ENCODE peak calls at places on chromosomes 1 and 21, in six cellular contexts. O, P, L, I, X and R are unnamed samples. For H3K4me1 and H3K9me3, the result is how much of the 10 kb centered on the place peaks cover.

GRCh38 chr1:231856894-231857293 is 230.3 kb downstream of the DISC1 start:
- DNase-seq in P (no peak), L (no peak), X (no peak), I (no peak), O (no peak), R (no peak)

GRCh38 chr1:180544050-180544449 is 14.7 kb upstream of the OVAAL start:
- DNase-seq in O (no peak), P (no peak), X (no peak), L (no peak), I (no peak), R (no peak)

GRCh38 chr1:223873044-223873443 is 27.3 kb upstream of the TP53BP2 start:
- DNase-seq in L (no peak), I (no peak), X (no peak), P (no peak), O (no peak), R (no peak)

GRCh38 chr1:6906783-6907182 is 121.5 kb downstream of the CAMTA1 start:
- DNase-seq in I (no peak), O (no peak), L (no peak), X (no peak), P (no peak), R (no peak)

GRCh38 chr1:74205236-74205635 is 7.2 kb downstream of the FPGT start:
- DNase-seq in X (no peak), O (no peak), L (no peak), I (no peak), P (no peak), R (no peak)

GRCh38 chr1:105087496-105087895 is 1337.8 kb downstream of the AMY1C start:
- DNase-seq in O (no peak), X (peak), I (no peak), P (no peak), L (no peak), R (no peak)

GRCh38 chr1:180912211-180912800 is 391 bp upstream of the KIAA1614 start:
- DNase-seq in O (no peak), P (no peak), I (peak), X (no peak), L (no peak), R (no peak)

GRCh38 chr1:114510235-114511047 is 562 bp downstream of the TRIM33 start:
- DNase-seq in I (no peak), X (peak), O (peak), L (peak), P (peak), R (peak)

GRCh38 chr1:24643362-24644346 is 552 bp downstream of the SRRM1 start:
- DNase-seq in L (no peak), X (no peak), O (peak), P (no peak), I (no peak), R (no peak)

GRCh38 chr1:109279615-109280278 is 3.2 kb downstream of the PSRC1 start:
- DNase-seq in X (no peak), L (no peak), P (no peak), O (no peak), I (no peak), R (no peak)

GRCh38 chr21:40936151-40936550 is 89.2 kb upstream of the DSCAM start:
- DNase-seq in L (no peak), O (no peak), I (no peak), P (no peak), X (no peak), R (no peak)

GRCh38 chr1:114512595-114513280 is 1.7 kb upstream of the TRIM33 start:
- DNase-seq in X (no peak), L (no peak), P (no peak), O (no peak), I (no peak), R (no peak)

GRCh38 chr1:102002057-102002456 is 5.3 kb upstream of the OLFM3 start:
- DNase-seq in P (no peak), X (no peak), O (no peak), I (no peak), L (no peak), R (no peak)

GRCh38 chr21:17660449-17660848 is 47.7 kb upstream of the BTG3 start:
- DNase-seq in L (no peak), X (peak), O (no peak), P (no peak), I (no peak), R (no peak)

GRCh38 chr1:188140958-188141357 is 1312.2 kb downstream of the PLA2G4A start:
- DNase-seq in X (no peak), P (no peak), O (no peak), I (no peak), L (no peak), R (no peak)

GRCh38 chr1:10676987-10677386 is 119.5 kb downstream of the CASZ1 start:
- DNase-seq in O (no peak), P (no peak), X (no peak), I (no peak), L (no peak), R (no peak)

GRCh38 chr1:148379697-148380096 is 103.4 kb downstream of the PPIAL4G start:
- DNase-seq in L (no peak), X (no peak), I (no peak), O (no peak), P (no peak), R (no peak)

GRCh38 chr1:83920320-83920719 is 78.6 kb downstream of the TTLL7 start:
- DNase-seq in I (no peak), L (no peak), P (no peak), X (no peak), O (no peak), R (no peak)

GRCh38 chr1:91349524-91349923 is 55.1 kb downstream of the HFM1 start:
- DNase-seq in P (no peak), L (no peak), X (no peak), O (no peak), I (no peak), R (no peak)

GRCh38 chr1:17585266-17585987 is 45.9 kb downstream of the ARHGEF10L start:
- DNase-seq in I (no peak), O (no peak), L (no peak), X (no peak), P (no peak), R (no peak)

GRCh38 chr1:92583821-92584760 is 97.4 kb upstream of the GFI1 start:
- DNase-seq in P (no peak), I (peak), O (no peak), L (no peak), X (peak), R (no peak)

GRCh38 chr1:111577814-111578213 is 41.8 kb upstream of the RAP1A start:
- DNase-seq in O (no peak), L (no peak), I (no peak), P (no peak), X (no peak), R (no peak)

GRCh38 chr21:43369124-43369523 is 57.8 kb downstream of the SIK1 start:
- DNase-seq in X (no peak), I (no peak), L (peak), P (no peak), O (no peak), R (no peak)

GRCh38 chr1:173360478-173361063 is 116.6 kb upstream of the PRDX6 start:
- DNase-seq in P (no peak), O (no peak), X (no peak), I (no peak), L (no peak), R (no peak)

GRCh38 chr1:221947731-221948130 is 205.8 kb upstream of the DUSP10 start:
- DNase-seq in O (no peak), X (peak), I (no peak), L (no peak), P (no peak), R (no peak)

DNA sequence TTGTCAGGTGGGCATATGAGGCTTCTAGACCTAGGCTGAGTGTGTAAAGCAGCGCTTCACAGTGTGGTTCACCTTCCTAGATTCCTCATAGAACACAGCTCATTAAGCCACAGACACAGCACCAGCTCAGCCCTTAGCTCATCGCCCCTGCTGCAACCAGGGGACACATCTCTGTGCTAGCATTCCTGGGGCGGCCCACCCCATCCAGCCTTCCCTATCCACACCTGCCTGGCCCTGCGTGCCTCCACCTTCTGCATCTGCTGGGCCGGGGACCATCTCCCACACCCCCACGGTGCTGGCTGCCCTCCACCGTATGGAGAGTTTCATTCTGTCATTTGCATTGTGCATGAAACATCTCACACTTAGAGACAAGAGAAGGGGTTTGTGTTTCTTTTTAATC is 35.8 kb upstream of the PRSS38 start:
- DNase-seq in P (no peak), I (no peak), L (no peak), O (no peak), X (no peak), R (no peak)
- H3K4me1 ChIP-seq in P (under half), I (under half), L (under half), O (under half), X (under half), R (under half)

GRCh38 chr21:23245231-23245630 is 2247.0 kb downstream of the NCAM2 start:
- DNase-seq in P (no peak), O (no peak), I (no peak), X (no peak), L (no peak), R (no peak)

GRCh38 chr21:23249760-23250159 is 2251.6 kb downstream of the NCAM2 start:
- DNase-seq in P (no peak), X (no peak), I (no peak), L (no peak), O (no peak), R (no peak)

GRCh38 chr21:23247334-23247733 is 2249.1 kb downstream of the NCAM2 start:
- DNase-seq in P (no peak), L (no peak), X (no peak), O (no peak), I (no peak), R (no peak)
- H3K9me3 ChIP-seq in P (under half), L (under half), X (under half), O (under half), I (under half), R (under half)

GRCh38 chr1:200890818-200891773 is 3.6 kb upstream of the INAVA start:
- DNase-seq in I (peak), O (no peak), P (no peak), X (peak), L (no peak), R (no peak)
- TF ChIP-seq CTCF in I (peak), O (no peak), P (peak), X (peak), L (no peak), R (peak)

GRCh38 chr1:43834280-43835140 is 99.1 kb upstream of the ARTN start:
- DNase-seq in I (peak), P (no peak), L (peak), O (no peak), X (peak), R (peak)

GRCh38 chr1:43836267-43836951 is 97.2 kb upstream of the ARTN start:
- DNase-seq in X (peak), O (peak), I (no peak), L (no peak), P (peak), R (peak)

GRCh38 chr1:43831866-43832654 is 101.5 kb upstream of the ARTN start:
- DNase-seq in O (no peak), I (no peak), P (no peak), X (peak), L (no peak), R (no peak)

GRCh38 chr1:43833013-43833412 is 100.6 kb upstream of the ARTN start:
- DNase-seq in X (no peak), L (no peak), P (no peak), I (no peak), O (no peak), R (no peak)

DNA sequence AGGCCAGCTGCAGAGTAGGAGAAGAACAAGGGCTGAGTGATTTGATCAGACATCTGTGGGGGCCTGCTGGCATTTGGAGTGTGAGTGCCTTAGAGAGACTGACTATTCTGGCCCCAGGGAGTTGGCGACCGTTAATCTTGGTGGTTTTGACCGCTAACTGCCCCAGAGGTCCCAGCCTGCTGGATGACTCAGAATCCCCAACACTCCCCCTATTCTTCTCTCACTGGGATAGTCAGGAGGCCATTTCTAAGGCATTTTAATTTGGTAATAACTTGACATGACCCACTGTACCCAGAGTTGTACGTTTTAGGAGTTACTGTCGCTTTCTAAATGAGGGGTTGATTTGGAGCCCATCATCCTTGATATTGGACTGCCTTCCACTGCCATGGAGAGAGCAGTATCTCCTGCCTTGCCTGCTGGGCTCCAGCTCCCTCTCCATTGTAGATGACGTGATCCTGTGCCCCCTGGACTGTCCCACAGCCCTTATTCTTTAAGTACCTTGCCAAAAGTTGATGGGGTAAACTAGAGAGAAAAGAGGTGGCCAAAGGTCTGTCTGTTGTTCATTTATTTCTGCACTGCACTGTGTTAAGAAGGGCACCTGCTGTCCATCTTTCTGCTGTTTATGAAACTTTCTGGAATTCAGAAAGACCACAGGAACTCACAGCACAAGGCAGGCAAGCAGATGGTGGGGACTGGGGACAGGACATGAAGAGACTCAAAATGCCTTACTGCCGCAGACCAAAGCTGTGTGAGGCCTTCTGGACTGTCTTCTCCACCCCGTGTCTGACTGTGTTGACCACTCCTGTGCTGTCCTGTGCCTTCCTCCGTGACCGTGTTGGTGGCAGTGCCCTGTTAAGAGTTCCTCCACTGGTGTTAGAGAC is 98.2 kb upstream of the ARTN start:
- DNase-seq in X (peak), L (no peak), I (peak), O (no peak), P (no peak), R (no peak)
- H3K4me1 ChIP-seq in X (half or more), L (under half), I (under half), O (half or more), P (under half), R (under half)

DNA sequence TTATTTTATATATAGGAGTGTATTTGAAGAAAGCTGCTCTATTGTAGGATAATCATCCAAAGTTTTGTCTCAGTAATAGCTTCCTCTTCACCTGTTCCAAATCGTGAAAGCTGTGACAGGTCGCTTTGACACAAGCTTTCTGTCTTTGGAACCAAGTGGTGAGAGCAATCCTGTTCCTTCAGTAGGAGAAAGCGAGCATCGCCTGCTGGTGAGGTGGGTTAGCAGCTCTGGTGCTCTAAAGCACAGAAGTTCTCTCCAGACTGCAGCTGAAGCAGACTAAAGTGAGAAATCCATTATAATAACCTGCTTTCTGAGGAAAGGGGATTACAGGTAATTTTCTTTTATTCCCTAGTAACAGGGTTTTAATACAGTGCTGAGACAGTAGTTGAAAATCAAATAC is 803.8 kb downstream of the ADGRL2 start:
- DNase-seq in L (no peak), O (no peak), P (no peak), X (no peak), I (no peak), R (no peak)
- H3K9me3 ChIP-seq in L (under half), O (under half), P (under half), X (under half), I (under half), R (under half)